ENCODE peak calls at places on chromosomes 3 and 15, in nine cellular contexts. One of them, this sample, is unnamed.

GRCh38 chr3:179410317-179410716 is 41.0 kb downstream of the GNB4 start:
- DNase-seq in lung microvascular endothelial cell: no peak
- DNase-seq in GF-D8: no peak
- DNase-seq in NCI-H748 treated with DMSO at 0.1 percent for 48 hours: no peak
- DNase-seq in foreskin fibroblast: peak
- DNase-seq in GM04504: peak
- DNase-seq in immature natural killer cell: no peak
- DNase-seq in central memory CD4-positive, alpha-beta T cell: no peak
- DNase-seq in stimulated activated naive CD8-positive, alpha-beta T cell treated with anti-CD3 and anti-CD28 coated beads, Interleukin-15, Interleukin-2, amounts not matched to agents 100 U/mL and 50 U/mL, for 24 hours: no peak
- DNase-seq in this sample: no peak

GRCh38 chr3:15317164-15317477 is 15.3 kb downstream of the SH3BP5 start:
- DNase-seq in lung microvascular endothelial cell: no peak
- DNase-seq in GF-D8: no peak
- DNase-seq in NCI-H748 treated with DMSO at 0.1 percent for 48 hours: no peak
- DNase-seq in foreskin fibroblast: peak
- DNase-seq in GM04504: no peak
- DNase-seq in immature natural killer cell: no peak
- DNase-seq in central memory CD4-positive, alpha-beta T cell: no peak
- DNase-seq in stimulated activated naive CD8-positive, alpha-beta T cell treated with anti-CD3 and anti-CD28 coated beads, Interleukin-15, Interleukin-2, amounts not matched to agents 100 U/mL and 50 U/mL, for 24 hours: no peak
- DNase-seq in this sample: no peak

GRCh38 chr3:88231207-88231606 is 81.4 kb downstream of the C3orf38 start:
- DNase-seq in lung microvascular endothelial cell: no peak
- DNase-seq in GF-D8: no peak
- DNase-seq in NCI-H748 treated with DMSO at 0.1 percent for 48 hours: no peak
- DNase-seq in foreskin fibroblast: no peak
- DNase-seq in GM04504: no peak
- DNase-seq in immature natural killer cell: no peak
- DNase-seq in central memory CD4-positive, alpha-beta T cell: no peak
- DNase-seq in stimulated activated naive CD8-positive, alpha-beta T cell treated with anti-CD3 and anti-CD28 coated beads, Interleukin-15, Interleukin-2, amounts not matched to agents 100 U/mL and 50 U/mL, for 24 hours: no peak
- DNase-seq in this sample: no peak

GRCh38 chr3:36991147-36991546 is 1.8 kb downstream of the EPM2AIP1 start:
- DNase-seq in lung microvascular endothelial cell: no peak
- DNase-seq in GF-D8: no peak
- DNase-seq in NCI-H748 treated with DMSO at 0.1 percent for 48 hours: no peak
- DNase-seq in foreskin fibroblast: no peak
- DNase-seq in GM04504: no peak
- DNase-seq in immature natural killer cell: no peak
- DNase-seq in central memory CD4-positive, alpha-beta T cell: no peak
- DNase-seq in stimulated activated naive CD8-positive, alpha-beta T cell treated with anti-CD3 and anti-CD28 coated beads, Interleukin-15, Interleukin-2, amounts not matched to agents 100 U/mL and 50 U/mL, for 24 hours: peak
- DNase-seq in this sample: no peak

GRCh38 chr3:112302881-112303761 is 9.1 kb upstream of the SLC9C1 start:
- DNase-seq in lung microvascular endothelial cell: peak
- DNase-seq in GF-D8: no peak
- DNase-seq in NCI-H748 treated with DMSO at 0.1 percent for 48 hours: no peak
- DNase-seq in foreskin fibroblast: peak
- DNase-seq in GM04504: no peak
- DNase-seq in immature natural killer cell: no peak
- DNase-seq in central memory CD4-positive, alpha-beta T cell: no peak
- DNase-seq in stimulated activated naive CD8-positive, alpha-beta T cell treated with anti-CD3 and anti-CD28 coated beads, Interleukin-15, Interleukin-2, amounts not matched to agents 100 U/mL and 50 U/mL, for 24 hours: peak
- DNase-seq in this sample: no peak

GRCh38 chr3:99751649-99752048 is 66.0 kb upstream of the CMSS1 start:
- DNase-seq in lung microvascular endothelial cell: no peak
- DNase-seq in GF-D8: no peak
- DNase-seq in NCI-H748 treated with DMSO at 0.1 percent for 48 hours: no peak
- DNase-seq in foreskin fibroblast: peak
- DNase-seq in GM04504: peak
- DNase-seq in immature natural killer cell: no peak
- DNase-seq in central memory CD4-positive, alpha-beta T cell: no peak
- DNase-seq in stimulated activated naive CD8-positive, alpha-beta T cell treated with anti-CD3 and anti-CD28 coated beads, Interleukin-15, Interleukin-2, amounts not matched to agents 100 U/mL and 50 U/mL, for 24 hours: no peak
- DNase-seq in this sample: no peak

GRCh38 chr15:65206750-65207149 is 4.5 kb downstream of the CILP start:
- DNase-seq in lung microvascular endothelial cell: no peak
- DNase-seq in GF-D8: no peak
- DNase-seq in NCI-H748 treated with DMSO at 0.1 percent for 48 hours: no peak
- DNase-seq in foreskin fibroblast: no peak
- DNase-seq in GM04504: no peak
- DNase-seq in immature natural killer cell: no peak
- DNase-seq in central memory CD4-positive, alpha-beta T cell: no peak
- DNase-seq in stimulated activated naive CD8-positive, alpha-beta T cell treated with anti-CD3 and anti-CD28 coated beads, Interleukin-15, Interleukin-2, amounts not matched to agents 100 U/mL and 50 U/mL, for 24 hours: no peak
- DNase-seq in this sample: no peak

GRCh38 chr3:147404000-147404799 is 2.1 kb downstream of the ZIC4 start:
- DNase-seq in lung microvascular endothelial cell: no peak
- DNase-seq in GF-D8: no peak
- DNase-seq in NCI-H748 treated with DMSO at 0.1 percent for 48 hours: no peak
- DNase-seq in foreskin fibroblast: no peak
- DNase-seq in GM04504: no peak
- DNase-seq in immature natural killer cell: no peak
- DNase-seq in central memory CD4-positive, alpha-beta T cell: no peak
- DNase-seq in stimulated activated naive CD8-positive, alpha-beta T cell treated with anti-CD3 and anti-CD28 coated beads, Interleukin-15, Interleukin-2, amounts not matched to agents 100 U/mL and 50 U/mL, for 24 hours: no peak
- DNase-seq in this sample: no peak

GRCh38 chr3:133700351-133700750 is 38.6 kb upstream of the TOPBP1 start:
- DNase-seq in lung microvascular endothelial cell: no peak
- DNase-seq in GF-D8: no peak
- DNase-seq in NCI-H748 treated with DMSO at 0.1 percent for 48 hours: no peak
- DNase-seq in foreskin fibroblast: no peak
- DNase-seq in GM04504: no peak
- DNase-seq in immature natural killer cell: no peak
- DNase-seq in central memory CD4-positive, alpha-beta T cell: no peak
- DNase-seq in stimulated activated naive CD8-positive, alpha-beta T cell treated with anti-CD3 and anti-CD28 coated beads, Interleukin-15, Interleukin-2, amounts not matched to agents 100 U/mL and 50 U/mL, for 24 hours: no peak
- DNase-seq in this sample: no peak

GRCh38 chr3:37902674-37903073 is 41.0 kb downstream of the CTDSPL start:
- DNase-seq in lung microvascular endothelial cell: no peak
- DNase-seq in GF-D8: no peak
- DNase-seq in NCI-H748 treated with DMSO at 0.1 percent for 48 hours: no peak
- DNase-seq in foreskin fibroblast: no peak
- DNase-seq in GM04504: no peak
- DNase-seq in immature natural killer cell: peak
- DNase-seq in central memory CD4-positive, alpha-beta T cell: no peak
- DNase-seq in stimulated activated naive CD8-positive, alpha-beta T cell treated with anti-CD3 and anti-CD28 coated beads, Interleukin-15, Interleukin-2, amounts not matched to agents 100 U/mL and 50 U/mL, for 24 hours: no peak
- DNase-seq in this sample: no peak

GRCh38 chr3:124034809-124035152 is 42.9 kb upstream of the ROPN1 start:
- DNase-seq in lung microvascular endothelial cell: no peak
- DNase-seq in GF-D8: no peak
- DNase-seq in NCI-H748 treated with DMSO at 0.1 percent for 48 hours: no peak
- DNase-seq in foreskin fibroblast: no peak
- DNase-seq in GM04504: no peak
- DNase-seq in immature natural killer cell: no peak
- DNase-seq in central memory CD4-positive, alpha-beta T cell: no peak
- DNase-seq in stimulated activated naive CD8-positive, alpha-beta T cell treated with anti-CD3 and anti-CD28 coated beads, Interleukin-15, Interleukin-2, amounts not matched to agents 100 U/mL and 50 U/mL, for 24 hours: no peak
- DNase-seq in this sample: peak

GRCh38 chr3:158702815-158703481 is 29.3 kb downstream of the RARRES1 start:
- DNase-seq in lung microvascular endothelial cell: peak
- DNase-seq in GF-D8: no peak
- DNase-seq in NCI-H748 treated with DMSO at 0.1 percent for 48 hours: no peak
- DNase-seq in foreskin fibroblast: peak
- DNase-seq in GM04504: peak
- DNase-seq in immature natural killer cell: no peak
- DNase-seq in central memory CD4-positive, alpha-beta T cell: no peak
- DNase-seq in stimulated activated naive CD8-positive, alpha-beta T cell treated with anti-CD3 and anti-CD28 coated beads, Interleukin-15, Interleukin-2, amounts not matched to agents 100 U/mL and 50 U/mL, for 24 hours: no peak
- DNase-seq in this sample: no peak

GRCh38 chr15:101150723-101151040 is 101.2 kb downstream of the CHSY1 start:
- DNase-seq in lung microvascular endothelial cell: no peak
- DNase-seq in GF-D8: no peak
- DNase-seq in NCI-H748 treated with DMSO at 0.1 percent for 48 hours: no peak
- DNase-seq in foreskin fibroblast: no peak
- DNase-seq in GM04504: no peak
- DNase-seq in immature natural killer cell: no peak
- DNase-seq in central memory CD4-positive, alpha-beta T cell: no peak
- DNase-seq in stimulated activated naive CD8-positive, alpha-beta T cell treated with anti-CD3 and anti-CD28 coated beads, Interleukin-15, Interleukin-2, amounts not matched to agents 100 U/mL and 50 U/mL, for 24 hours: no peak
- DNase-seq in this sample: no peak

GRCh38 chr3:62098646-62099365 is 274.5 kb downstream of the FEZF2 start:
- DNase-seq in lung microvascular endothelial cell: no peak
- DNase-seq in GF-D8: no peak
- DNase-seq in NCI-H748 treated with DMSO at 0.1 percent for 48 hours: no peak
- DNase-seq in foreskin fibroblast: no peak
- DNase-seq in GM04504: peak
- DNase-seq in immature natural killer cell: no peak
- DNase-seq in central memory CD4-positive, alpha-beta T cell: no peak
- DNase-seq in stimulated activated naive CD8-positive, alpha-beta T cell treated with anti-CD3 and anti-CD28 coated beads, Interleukin-15, Interleukin-2, amounts not matched to agents 100 U/mL and 50 U/mL, for 24 hours: no peak
- DNase-seq in this sample: no peak

GRCh38 chr15:58443291-58443690 is 11.5 kb downstream of the LIPC start:
- DNase-seq in lung microvascular endothelial cell: no peak
- DNase-seq in GF-D8: no peak
- DNase-seq in NCI-H748 treated with DMSO at 0.1 percent for 48 hours: no peak
- DNase-seq in foreskin fibroblast: peak
- DNase-seq in GM04504: no peak
- DNase-seq in immature natural killer cell: no peak
- DNase-seq in central memory CD4-positive, alpha-beta T cell: no peak
- DNase-seq in stimulated activated naive CD8-positive, alpha-beta T cell treated with anti-CD3 and anti-CD28 coated beads, Interleukin-15, Interleukin-2, amounts not matched to agents 100 U/mL and 50 U/mL, for 24 hours: no peak
- DNase-seq in this sample: no peak

This sample was measured in K562.